ENCODE peak calls at places on chromosomes 3 and 15, in six cellular contexts. K is adipocyte; D is Daoy; L is thoracic aorta; H is CD4-positive, alpha-beta memory T cell; Y is GM23338. F is an unnamed sample.

GRCh38 chr15:90322531-90322930 is 29.6 kb upstream of the ZNF774 start:
- DNase-seq in K (no peak), D (peak), L (no peak), H (no peak), Y (no peak), F (no peak)

GRCh38 chr3:4736284-4736861 is 242.9 kb upstream of the BHLHE40 start:
- DNase-seq in K (no peak), D (no peak), L (no peak), H (no peak), Y (no peak), F (no peak)

GRCh38 chr15:68599560-68600071 is 20.8 kb downstream of the CORO2B start:
- DNase-seq in K (peak), D (peak), L (no peak), H (no peak), Y (peak), F (peak)

GRCh38 chr3:190591080-190591479 is 77.2 kb downstream of the IL1RAP start:
- DNase-seq in K (no peak), D (no peak), L (no peak), H (no peak), Y (no peak), F (no peak)

GRCh38 chr3:71916747-71917369 is 131.9 kb upstream of the PROK2 start:
- DNase-seq in K (peak), D (peak), L (no peak), H (no peak), Y (no peak), F (peak)

GRCh38 chr15:98774756-98775497 is 126.6 kb downstream of the IGF1R start:
- DNase-seq in K (no peak), D (no peak), L (no peak), H (no peak), Y (no peak), F (no peak)

GRCh38 chr3:98966862-98967554 is 65.5 kb upstream of the DCBLD2 start:
- DNase-seq in K (no peak), D (peak), L (no peak), H (no peak), Y (no peak), F (no peak)

GRCh38 chr3:187456268-187456667 is 88.1 kb downstream of the RTP4 start:
- DNase-seq in K (no peak), D (no peak), L (peak), H (no peak), Y (no peak), F (peak)

GRCh38 chr3:180188512-180189309 is 152.0 kb upstream of the PEX5L start:
- DNase-seq in K (no peak), D (no peak), L (no peak), H (no peak), Y (no peak), F (no peak)

GRCh38 chr15:73683624-73684536 is at the start of gene CD276:
- DNase-seq in K (peak), D (peak), L (peak), H (no peak), Y (peak), F (peak)

GRCh38 chr15:68797589-68798377 is 22.9 kb downstream of the ANP32A start:
- DNase-seq in K (no peak), D (no peak), L (no peak), H (no peak), Y (no peak), F (peak)

GRCh38 chr15:29103825-29104565 is 165.6 kb downstream of the NSMCE3 start:
- DNase-seq in K (peak), D (peak), L (no peak), H (peak), Y (peak), F (peak)

GRCh38 chr15:34374816-34375215 is 7.8 kb upstream of the LPCAT4 start:
- DNase-seq in K (no peak), D (no peak), L (no peak), H (no peak), Y (no peak), F (no peak)

GRCh38 chr3:184110316-184110725 is 13.5 kb downstream of the HTR3E start:
- DNase-seq in K (peak), D (peak), L (no peak), H (no peak), Y (peak), F (no peak)

GRCh38 chr15:66897971-66898370 is 167.4 kb upstream of the SMAD3 start:
- DNase-seq in K (no peak), D (no peak), L (no peak), H (no peak), Y (no peak), F (no peak)

GRCh38 chr15:33392453-33392852 is 81.7 kb downstream of the RYR3 start:
- DNase-seq in K (no peak), D (no peak), L (no peak), H (no peak), Y (peak), F (no peak)

GRCh38 chr3:180923561-180923960 is 11.1 kb downstream of the FXR1 start:
- DNase-seq in K (no peak), D (no peak), L (no peak), H (no peak), Y (peak), F (no peak)

GRCh38 chr3:123406598-123406997 is 42.3 kb downstream of the ADCY5 start:
- DNase-seq in K (no peak), D (no peak), L (peak), H (no peak), Y (no peak), F (no peak)

GRCh38 chr15:33115191-33115861 is 79.2 kb downstream of the FMN1 start:
- DNase-seq in K (no peak), D (no peak), L (no peak), H (no peak), Y (peak), F (no peak)

GRCh38 chr3:29649815-29650547 is 369.1 kb downstream of the RBMS3 start:
- DNase-seq in K (peak), D (peak), L (no peak), H (no peak), Y (no peak), F (no peak)

GRCh38 chr3:89332311-89333159 is 225.1 kb downstream of the EPHA3 start:
- DNase-seq in K (no peak), D (no peak), L (no peak), H (no peak), Y (peak), F (no peak)

GRCh38 chr3:4507010-4507596 is 14.0 kb downstream of the ITPR1 start:
- DNase-seq in K (peak), D (no peak), L (no peak), H (no peak), Y (no peak), F (no peak)

GRCh38 chr3:38360345-38360744 is 13.8 kb downstream of the XYLB start:
- DNase-seq in K (no peak), D (no peak), L (no peak), H (no peak), Y (no peak), F (no peak)

GRCh38 chr15:56074866-56075265 is 81.5 kb upstream of the NEDD4 start:
- DNase-seq in K (no peak), D (no peak), L (no peak), H (no peak), Y (no peak), F (no peak)

GRCh38 chr15:101124731-101125558 is 126.9 kb downstream of the CHSY1 start:
- DNase-seq in K (peak), D (peak), L (no peak), H (no peak), Y (no peak), F (no peak)